ENCODE peak calls at places on chromosome 16, in four cellular contexts. G, O, K and D are unnamed samples.

GRCh38 chr16:77807-78443 is at the start of gene MPG:
- DNase-seq in G (peak), O (peak), K (peak), D (peak)

GRCh38 chr16:66516172-66516807 is 33.6 kb downstream of the TK2 start:
- DNase-seq in G (no peak), O (no peak), K (no peak), D (no peak)

GRCh38 chr16:84874983-84875382 is 55.2 kb downstream of the CRISPLD2 start:
- DNase-seq in G (no peak), O (no peak), K (no peak), D (no peak)

GRCh38 chr16:19860146-19861030 is 24.3 kb downstream of the GPRC5B start:
- DNase-seq in G (no peak), O (peak), K (no peak), D (no peak)

GRCh38 chr16:75257886-75258806 is 6.7 kb upstream of the BCAR1 start:
- DNase-seq in G (no peak), O (no peak), K (no peak), D (no peak)

GRCh38 chr16:10895053-10895946 is 18.3 kb downstream of the CIITA start:
- DNase-seq in G (no peak), O (peak), K (peak), D (peak)

GRCh38 chr16:8882041-8882617 is at the start of gene LITAFD:
- DNase-seq in G (no peak), O (no peak), K (no peak), D (no peak)

GRCh38 chr16:19882186-19882585 is 2.5 kb downstream of the GPRC5B start:
- DNase-seq in G (no peak), O (no peak), K (no peak), D (no peak)

GRCh38 chr16:27441998-27442397 is 40.0 kb downstream of the IL21R start:
- DNase-seq in G (no peak), O (no peak), K (no peak), D (no peak)

DNA sequence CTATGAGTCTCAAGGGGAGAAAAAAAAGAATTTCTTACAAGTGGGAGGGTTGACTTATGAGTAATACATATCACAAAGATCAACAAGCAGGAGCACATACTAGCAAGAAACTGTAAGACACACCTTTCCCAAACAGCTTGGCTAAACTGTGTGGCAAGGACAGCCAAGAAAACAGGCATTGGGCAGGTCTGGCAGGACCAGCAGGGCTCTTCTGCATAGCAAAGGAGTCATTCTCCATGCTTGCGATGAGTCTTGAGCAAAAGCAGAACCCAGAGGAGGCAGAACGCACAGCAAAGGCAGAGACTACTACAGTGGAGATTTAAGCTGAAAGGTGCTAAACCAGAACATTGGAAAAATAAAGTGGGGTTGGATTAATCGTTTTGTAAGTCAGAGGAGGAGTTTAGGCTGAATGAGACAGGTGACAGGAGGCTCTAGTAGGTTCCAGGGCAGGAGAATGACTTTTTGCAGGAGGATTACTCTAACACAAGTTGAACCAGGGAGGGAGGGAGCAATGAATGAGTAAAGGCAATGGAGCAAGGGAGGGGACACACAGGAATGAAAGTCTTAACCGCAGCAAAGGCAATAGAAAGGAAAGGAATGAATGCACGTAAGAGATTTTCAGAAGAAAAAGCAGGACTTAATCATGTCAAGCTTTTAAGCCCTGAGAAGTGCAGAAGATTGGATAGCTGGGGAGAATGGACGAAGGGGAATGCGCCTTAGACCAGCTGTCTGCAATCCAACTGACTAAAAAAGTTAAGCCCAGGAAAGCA is 2.7 kb downstream of the N4BP1 start:
- DNase-seq in G (peak), O (peak), K (peak), D (no peak)
- TF ChIP-seq CTCF in G (no peak), O (no peak), K (no peak), D (no peak)

GRCh38 chr16:59459811-59460210 is 725.7 kb upstream of the GOT2 start:
- DNase-seq in G (no peak), O (peak), K (no peak), D (no peak)

DNA sequence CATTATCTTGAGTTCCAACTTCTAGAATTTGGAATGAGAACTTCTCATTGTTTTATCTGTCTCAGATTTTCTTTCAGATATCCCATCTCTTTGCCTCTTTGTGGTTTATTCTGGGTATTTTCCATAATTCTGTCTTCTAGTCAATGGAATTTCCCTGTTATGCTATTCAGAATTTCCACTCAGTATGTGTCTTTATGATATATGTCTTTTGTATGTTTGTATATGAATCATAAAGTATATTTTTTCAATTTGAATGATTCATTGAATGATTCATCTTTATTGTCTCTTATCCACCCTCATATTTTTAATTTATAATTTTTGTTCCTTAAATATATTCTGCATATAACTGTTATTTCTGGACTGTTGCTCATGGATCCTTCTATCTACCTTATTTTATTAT is 729.7 kb upstream of the GOT2 start:
- DNase-seq in G (no peak), O (peak), K (no peak), D (no peak)
- TF ChIP-seq CTCF in G (no peak), O (no peak), K (no peak), D (no peak)

GRCh38 chr16:82603784-82604411 is 22.9 kb upstream of the CDH13 start:
- DNase-seq in G (no peak), O (peak), K (peak), D (no peak)
- TF ChIP-seq CTCF in G (peak), O (peak), K (peak), D (no peak)

GRCh38 chr16:17275989-17276530 is 194.7 kb downstream of the XYLT1 start:
- DNase-seq in G (no peak), O (no peak), K (no peak), D (no peak)

GRCh38 chr16:17275076-17275732 is 195.6 kb downstream of the XYLT1 start:
- DNase-seq in G (no peak), O (peak), K (peak), D (no peak)

GRCh38 chr16:17278988-17279387 is 191.8 kb downstream of the XYLT1 start:
- DNase-seq in G (no peak), O (no peak), K (no peak), D (no peak)

GRCh38 chr16:17276610-17277009 is 194.2 kb downstream of the XYLT1 start:
- DNase-seq in G (no peak), O (no peak), K (no peak), D (no peak)

GRCh38 chr16:17277981-17278381 is 192.8 kb downstream of the XYLT1 start:
- DNase-seq in G (peak), O (no peak), K (peak), D (peak)
- TF ChIP-seq CTCF in G (no peak), O (no peak), K (peak), D (no peak)

GRCh38 chr16:55021595-55022475 is 91.2 kb downstream of the IRX5 start:
- DNase-seq in G (no peak), O (peak), K (peak), D (no peak)
- TF ChIP-seq CTCF in G (no peak), O (no peak), K (no peak), D (no peak)